ENCODE peak calls at places on chromosome 11, in five cellular contexts. One of them, this sample, is unnamed.

GRCh38 chr11:30585892-30586250 is 282 bp downstream of the MPPED2 start:
- DNase-seq in thoracic aorta: no peak
- DNase-seq in Panc1: no peak
- DNase-seq in GM23338: peak
- DNase-seq in transverse colon: peak
- DNase-seq in this sample: no peak

GRCh38 chr11:36605221-36606216 is 7.5 kb upstream of the RAG2 start:
- DNase-seq in transverse colon: no peak
- DNase-seq in thoracic aorta: no peak
- DNase-seq in GM23338: no peak
- DNase-seq in Panc1: no peak
- DNase-seq in this sample: no peak

GRCh38 chr11:86954288-86955110 is 696 bp downstream of the FZD4 start:
- DNase-seq in Panc1: no peak
- DNase-seq in thoracic aorta: no peak
- DNase-seq in transverse colon: peak
- DNase-seq in GM23338: peak
- DNase-seq in this sample: no peak

GRCh38 chr11:76790251-76790650 is 7.1 kb downstream of the TSKU start:
- DNase-seq in transverse colon: peak
- DNase-seq in Panc1: no peak
- DNase-seq in GM23338: no peak
- DNase-seq in thoracic aorta: no peak
- DNase-seq in this sample: no peak

GRCh38 chr11:35223429-35223828 is 84.5 kb downstream of the CD44 start:
- DNase-seq in transverse colon: no peak
- DNase-seq in GM23338: peak
- DNase-seq in thoracic aorta: no peak
- DNase-seq in Panc1: no peak
- DNase-seq in this sample: peak

GRCh38 chr11:69638941-69639681 is 1.8 kb upstream of the CCND1 start:
- DNase-seq in transverse colon: peak
- DNase-seq in thoracic aorta: peak
- DNase-seq in Panc1: peak
- DNase-seq in GM23338: peak
- DNase-seq in this sample: peak

GRCh38 chr11:73975479-73975757 is 7.2 kb downstream of the UCP2 start:
- DNase-seq in thoracic aorta: no peak
- DNase-seq in Panc1: no peak
- DNase-seq in GM23338: no peak
- DNase-seq in transverse colon: no peak
- DNase-seq in this sample: no peak

GRCh38 chr11:34345991-34346480 is 11.8 kb downstream of the ABTB2 start:
- DNase-seq in Panc1: no peak
- DNase-seq in thoracic aorta: no peak
- DNase-seq in GM23338: no peak
- DNase-seq in transverse colon: no peak
- DNase-seq in this sample: no peak

GRCh38 chr11:82004537-82005213 is 729.0 kb downstream of the FAM181B start:
- DNase-seq in Panc1: no peak
- DNase-seq in thoracic aorta: no peak
- DNase-seq in GM23338: no peak
- DNase-seq in transverse colon: no peak
- DNase-seq in this sample: no peak

DNA sequence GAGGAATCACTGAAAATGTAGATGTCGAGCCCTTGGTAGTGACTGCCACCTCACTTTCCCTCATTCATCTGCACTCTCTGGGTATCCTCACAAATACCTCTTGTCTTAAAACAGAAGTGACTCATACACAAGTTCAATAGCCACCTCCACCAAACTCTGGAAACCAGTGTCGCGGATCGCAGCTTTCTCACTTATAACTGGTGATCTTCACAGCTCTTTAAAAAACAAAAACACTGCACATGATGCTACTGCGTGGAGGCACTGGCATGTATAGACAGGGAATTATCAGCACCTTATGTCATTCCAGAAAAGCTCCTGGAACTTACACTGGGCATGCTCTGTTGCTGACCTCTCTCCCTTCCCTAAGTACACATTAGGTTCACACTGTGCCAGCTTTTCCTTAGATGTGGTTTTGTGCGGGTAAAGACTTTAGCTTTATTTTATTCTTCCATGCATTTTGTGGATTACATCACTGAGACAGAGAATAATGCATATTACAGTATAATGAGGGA is 425.5 kb upstream of the CADM1 start:
- DNase-seq in thoracic aorta: no peak
- DNase-seq in Panc1: no peak
- DNase-seq in transverse colon: no peak
- DNase-seq in GM23338: no peak
- DNase-seq in this sample: no peak
- H3K27ac ChIP-seq in thoracic aorta: no peak
- H3K27ac ChIP-seq in Panc1: no peak
- H3K27ac ChIP-seq in transverse colon: no peak
- H3K27ac ChIP-seq in GM23338: no peak
- H3K27ac ChIP-seq in this sample: no peak

GRCh38 chr11:6413791-6414231 is 5.1 kb downstream of the APBB1 start:
- DNase-seq in GM23338: no peak
- DNase-seq in Panc1: no peak
- DNase-seq in transverse colon: no peak
- DNase-seq in thoracic aorta: no peak
- DNase-seq in this sample: no peak

GRCh38 chr11:6420677-6421076 is 1.8 kb upstream of the APBB1 start:
- DNase-seq in GM23338: no peak
- DNase-seq in thoracic aorta: no peak
- DNase-seq in transverse colon: no peak
- DNase-seq in Panc1: no peak
- DNase-seq in this sample: no peak

GRCh38 chr11:6418199-6418957 is 516 bp downstream of the APBB1 start:
- DNase-seq in transverse colon: peak
- DNase-seq in thoracic aorta: no peak
- DNase-seq in GM23338: peak
- DNase-seq in Panc1: no peak
- DNase-seq in this sample: no peak

GRCh38 chr11:6414874-6415328 is 4.0 kb downstream of the APBB1 start:
- DNase-seq in thoracic aorta: no peak
- DNase-seq in transverse colon: no peak
- DNase-seq in GM23338: no peak
- DNase-seq in Panc1: no peak
- DNase-seq in this sample: no peak

GRCh38 chr11:6418958-6419611 is at the start of gene APBB1:
- DNase-seq in GM23338: peak
- DNase-seq in thoracic aorta: no peak
- DNase-seq in transverse colon: peak
- DNase-seq in Panc1: no peak
- DNase-seq in this sample: no peak
- TF ChIP-seq CTCF in GM23338: no peak
- TF ChIP-seq CTCF in thoracic aorta: no peak
- TF ChIP-seq CTCF in transverse colon: peak
- TF ChIP-seq CTCF in Panc1: no peak
- TF ChIP-seq CTCF in this sample: peak

GRCh38 chr11:38460901-38461300 is 1862.9 kb upstream of the RAG2 start:
- DNase-seq in transverse colon: no peak
- DNase-seq in GM23338: peak
- DNase-seq in thoracic aorta: no peak
- DNase-seq in Panc1: no peak
- DNase-seq in this sample: peak
- H3K27ac ChIP-seq in transverse colon: no peak
- H3K27ac ChIP-seq in GM23338: no peak
- H3K27ac ChIP-seq in thoracic aorta: no peak
- H3K27ac ChIP-seq in Panc1: no peak
- H3K27ac ChIP-seq in this sample: peak

DNA sequence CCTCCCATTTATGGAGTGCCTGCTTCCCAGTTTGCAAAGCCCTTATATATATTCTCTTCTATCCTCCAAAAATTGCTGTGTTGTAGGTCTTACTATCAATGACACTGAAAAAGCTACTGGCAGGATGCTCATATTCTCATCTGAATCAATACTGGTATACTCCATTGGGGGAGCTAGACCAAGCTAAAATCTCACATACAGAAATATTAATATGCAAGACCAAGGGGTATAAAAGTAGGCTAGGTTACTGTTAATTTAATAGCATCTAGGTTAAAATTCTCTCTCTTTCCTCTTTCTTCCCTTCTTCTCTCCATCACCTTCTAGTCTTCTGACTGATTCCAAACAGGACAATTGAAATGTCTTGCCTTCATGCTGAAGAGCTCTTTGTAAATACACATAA is 17.1 kb upstream of the BDNF start:
- DNase-seq in transverse colon: no peak
- DNase-seq in thoracic aorta: no peak
- DNase-seq in Panc1: no peak
- DNase-seq in GM23338: peak
- DNase-seq in this sample: no peak
- TF ChIP-seq CTCF in transverse colon: no peak
- TF ChIP-seq CTCF in thoracic aorta: no peak
- TF ChIP-seq CTCF in Panc1: peak
- TF ChIP-seq CTCF in GM23338: peak
- TF ChIP-seq CTCF in this sample: peak

DNA sequence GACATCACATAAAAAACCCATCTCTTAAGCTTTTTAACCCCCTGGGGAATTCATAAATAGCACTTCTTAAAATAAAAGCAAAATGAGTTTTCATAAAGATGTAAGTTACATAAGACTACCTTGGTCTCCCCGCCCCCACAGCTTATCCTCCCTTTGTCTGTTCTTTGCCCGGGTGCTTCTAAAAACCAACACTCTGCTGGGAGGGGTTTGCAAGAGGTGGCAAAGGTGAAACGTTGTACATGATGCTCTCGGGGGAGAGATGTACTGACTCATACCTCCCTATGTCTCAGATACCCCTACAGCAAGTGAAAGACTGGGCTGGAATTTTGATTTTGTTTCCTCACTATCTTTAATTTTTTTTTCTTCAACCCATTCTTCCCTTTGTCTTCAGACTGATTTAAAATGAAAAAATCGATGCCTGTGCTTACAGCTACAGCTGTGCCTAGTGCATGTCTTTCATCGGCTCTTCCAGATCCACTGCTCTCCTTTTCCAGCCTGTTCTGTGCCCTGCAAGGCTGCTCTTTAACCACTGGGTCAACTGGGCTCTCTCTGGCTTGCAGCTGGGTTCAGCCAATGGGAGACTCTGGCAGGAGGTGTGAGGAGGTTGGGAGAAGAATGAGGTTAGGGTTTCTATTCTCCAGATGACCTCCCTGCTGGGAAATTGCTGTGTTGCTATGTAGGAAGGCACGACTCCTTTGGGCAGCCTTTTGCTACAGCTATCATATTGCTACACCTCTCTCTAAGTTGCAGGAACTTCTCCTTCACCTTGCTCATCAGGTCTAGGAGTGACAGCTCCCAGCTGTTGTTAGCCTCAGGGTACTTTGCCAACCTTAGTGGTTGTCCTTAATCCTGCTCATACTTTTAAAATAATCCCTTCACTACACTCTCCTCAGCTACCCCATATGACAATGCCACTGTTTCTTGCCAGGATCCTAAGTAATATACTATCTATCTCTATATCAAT is 266.5 kb downstream of the TENM4 start:
- DNase-seq in transverse colon: no peak
- DNase-seq in thoracic aorta: no peak
- DNase-seq in Panc1: no peak
- DNase-seq in GM23338: peak
- DNase-seq in this sample: no peak
- H3K27ac ChIP-seq in transverse colon: no peak
- H3K27ac ChIP-seq in thoracic aorta: peak
- H3K27ac ChIP-seq in Panc1: no peak
- H3K27ac ChIP-seq in GM23338: no peak
- H3K27ac ChIP-seq in this sample: peak

DNA sequence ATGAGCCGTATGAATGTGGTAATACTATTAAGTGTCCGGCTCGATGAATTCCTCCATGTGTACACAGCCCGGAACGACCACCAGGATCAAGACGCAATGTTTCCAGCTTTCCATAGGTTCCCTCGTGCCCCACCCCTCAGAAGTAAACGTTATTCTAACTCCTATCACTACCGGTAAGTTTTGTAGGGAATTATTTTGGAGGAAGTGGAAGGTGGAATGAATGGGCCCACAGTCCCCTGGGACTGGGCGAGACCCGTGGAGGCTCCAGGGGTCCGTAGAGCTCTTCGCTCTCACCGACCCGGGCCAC is 720 bp upstream of the FAR1 start:
- DNase-seq in GM23338: no peak
- DNase-seq in transverse colon: no peak
- DNase-seq in thoracic aorta: no peak
- DNase-seq in Panc1: no peak
- DNase-seq in this sample: no peak
- TF ChIP-seq CTCF in GM23338: no peak
- TF ChIP-seq CTCF in transverse colon: no peak
- TF ChIP-seq CTCF in thoracic aorta: no peak
- TF ChIP-seq CTCF in Panc1: no peak
- TF ChIP-seq CTCF in this sample: no peak

GRCh38 chr11:128448487-128448886 is 138.9 kb downstream of the ETS1 start:
- DNase-seq in thoracic aorta: no peak
- DNase-seq in Panc1: peak
- DNase-seq in transverse colon: peak
- DNase-seq in GM23338: peak
- DNase-seq in this sample: no peak

GRCh38 chr11:128447233-128447632 is 140.1 kb downstream of the ETS1 start:
- DNase-seq in transverse colon: no peak
- DNase-seq in Panc1: no peak
- DNase-seq in thoracic aorta: no peak
- DNase-seq in GM23338: no peak
- DNase-seq in this sample: no peak

GRCh38 chr11:128451651-128452470 is 135.5 kb downstream of the ETS1 start:
- DNase-seq in transverse colon: peak
- DNase-seq in thoracic aorta: no peak
- DNase-seq in Panc1: no peak
- DNase-seq in GM23338: peak
- DNase-seq in this sample: no peak

GRCh38 chr11:128450882-128451647 is 136.3 kb downstream of the ETS1 start:
- DNase-seq in GM23338: no peak
- DNase-seq in thoracic aorta: no peak
- DNase-seq in Panc1: no peak
- DNase-seq in transverse colon: no peak
- DNase-seq in this sample: no peak

DNA sequence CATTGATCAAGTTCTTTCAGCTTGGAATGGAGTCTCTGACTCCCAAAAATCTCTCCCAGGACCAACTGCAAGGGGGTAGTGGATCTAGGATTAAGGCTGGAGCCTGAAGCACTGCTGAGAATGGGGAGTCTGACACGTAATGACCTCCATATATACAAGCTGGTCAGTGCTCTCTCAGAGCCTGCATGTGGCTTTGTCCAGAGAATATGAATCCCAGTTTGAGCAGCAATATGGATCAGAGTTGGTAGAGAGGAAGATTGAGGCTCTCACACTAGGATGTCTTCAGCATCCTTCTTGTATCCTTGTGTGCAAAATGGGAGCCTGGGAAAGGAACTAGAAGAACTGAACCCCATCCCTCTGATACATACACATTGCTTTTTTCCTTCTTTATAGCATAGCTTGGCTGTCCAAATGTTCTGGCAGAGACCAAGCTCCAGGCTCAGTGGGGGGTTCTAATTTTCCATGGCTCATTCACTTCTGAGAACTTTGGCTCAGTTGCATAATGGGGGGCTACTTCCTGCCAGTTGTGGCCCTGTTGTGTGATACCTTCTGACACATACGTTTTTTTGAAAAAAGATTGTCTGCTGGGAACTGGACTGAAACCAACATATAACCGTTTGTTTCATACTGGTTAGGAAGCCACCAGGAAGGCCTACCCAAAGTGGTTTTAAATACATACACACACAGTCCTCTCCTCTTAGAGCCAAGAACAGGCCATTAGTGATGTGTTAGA is 138.2 kb downstream of the ETS1 start:
- DNase-seq in thoracic aorta: no peak
- DNase-seq in transverse colon: no peak
- DNase-seq in GM23338: no peak
- DNase-seq in Panc1: no peak
- DNase-seq in this sample: no peak
- H3K27ac ChIP-seq in thoracic aorta: no peak
- H3K27ac ChIP-seq in transverse colon: peak
- H3K27ac ChIP-seq in GM23338: no peak
- H3K27ac ChIP-seq in Panc1: peak
- H3K27ac ChIP-seq in this sample: no peak